ENCODE peak calls at places on chromosomes 2 and 18, in five cellular contexts. P is IMR-90, W is HepG2, E is H1, B is K562. Z is an unnamed sample.

GRCh38 chr2:100262043-100262442 is 60.3 kb downstream of the LONRF2 start:
- DNase-seq in P (no peak), W (no peak), E (no peak), B (no peak), Z (no peak)

GRCh38 chr2:26569216-26570082 is 71.7 kb downstream of the CIB4 start:
- DNase-seq in P (no peak), W (no peak), E (no peak), B (no peak), Z (no peak)

GRCh38 chr2:53129851-53130250 is 637.8 kb upstream of the CHAC2 start:
- DNase-seq in P (peak), W (no peak), E (no peak), B (no peak), Z (no peak)

GRCh38 chr2:59655809-59656208 is 897.6 kb downstream of the BCL11A start:
- DNase-seq in P (no peak), W (no peak), E (no peak), B (no peak), Z (no peak)

GRCh38 chr2:46010925-46011490 is 286.2 kb upstream of the EPAS1 start:
- DNase-seq in P (peak), W (peak), E (no peak), B (peak), Z (peak)

GRCh38 chr2:3222636-3223035 is 155.0 kb downstream of the EIPR1 start:
- DNase-seq in P (no peak), W (no peak), E (no peak), B (no peak), Z (peak)

GRCh38 chr2:61328707-61329251 is 142.1 kb downstream of the USP34 start:
- DNase-seq in P (peak), W (no peak), E (no peak), B (no peak), Z (no peak)

GRCh38 chr2:100773538-100773937 is 46.4 kb upstream of the NPAS2 start:
- DNase-seq in P (no peak), W (no peak), E (no peak), B (no peak), Z (no peak)

GRCh38 chr2:214069254-214069653 is 341.6 kb upstream of the VWC2L start:
- DNase-seq in P (peak), W (peak), E (no peak), B (no peak), Z (peak)

GRCh38 chr2:6310186-6310909 is 555.4 kb downstream of the CMPK2 start:
- DNase-seq in P (no peak), W (no peak), E (no peak), B (no peak), Z (no peak)

GRCh38 chr18:5417342-5417741 is 121.8 kb upstream of the ZBTB14 start:
- DNase-seq in P (peak), W (no peak), E (no peak), B (no peak), Z (no peak)

GRCh38 chr2:118696786-118697465 is 150.5 kb downstream of the EN1 start:
- DNase-seq in P (peak), W (no peak), E (no peak), B (no peak), Z (no peak)

GRCh38 chr2:134988994-134989605 is 58.1 kb downstream of the MAP3K19 start:
- DNase-seq in P (peak), W (peak), E (no peak), B (peak), Z (peak)

GRCh38 chr2:191376981-191377629 is 131.9 kb downstream of the MYO1B start:
- DNase-seq in P (peak), W (peak), E (no peak), B (peak), Z (peak)

GRCh38 chr2:128362889-128363228 is 44.2 kb upstream of the HS6ST1 start:
- DNase-seq in P (peak), W (no peak), E (peak), B (no peak), Z (no peak)

GRCh38 chr2:105674859-105675541 is 69.7 kb upstream of the NCK2 start:
- DNase-seq in P (no peak), W (no peak), E (no peak), B (no peak), Z (no peak)

GRCh38 chr2:97792416-97792815 is 79.0 kb downstream of the ZAP70 start:
- DNase-seq in P (no peak), W (no peak), E (no peak), B (no peak), Z (no peak)

GRCh38 chr2:19435815-19436214 is 77.4 kb upstream of the OSR1 start:
- DNase-seq in P (no peak), W (no peak), E (no peak), B (no peak), Z (no peak)

GRCh38 chr2:101699939-101700442 is 2.5 kb downstream of the MAP4K4 start:
- DNase-seq in P (peak), W (peak), E (no peak), B (no peak), Z (peak)

GRCh38 chr2:173076557-173077345 is 1.1 kb downstream of the MAP3K20 start:
- DNase-seq in P (peak), W (no peak), E (no peak), B (peak), Z (peak)

DNA sequence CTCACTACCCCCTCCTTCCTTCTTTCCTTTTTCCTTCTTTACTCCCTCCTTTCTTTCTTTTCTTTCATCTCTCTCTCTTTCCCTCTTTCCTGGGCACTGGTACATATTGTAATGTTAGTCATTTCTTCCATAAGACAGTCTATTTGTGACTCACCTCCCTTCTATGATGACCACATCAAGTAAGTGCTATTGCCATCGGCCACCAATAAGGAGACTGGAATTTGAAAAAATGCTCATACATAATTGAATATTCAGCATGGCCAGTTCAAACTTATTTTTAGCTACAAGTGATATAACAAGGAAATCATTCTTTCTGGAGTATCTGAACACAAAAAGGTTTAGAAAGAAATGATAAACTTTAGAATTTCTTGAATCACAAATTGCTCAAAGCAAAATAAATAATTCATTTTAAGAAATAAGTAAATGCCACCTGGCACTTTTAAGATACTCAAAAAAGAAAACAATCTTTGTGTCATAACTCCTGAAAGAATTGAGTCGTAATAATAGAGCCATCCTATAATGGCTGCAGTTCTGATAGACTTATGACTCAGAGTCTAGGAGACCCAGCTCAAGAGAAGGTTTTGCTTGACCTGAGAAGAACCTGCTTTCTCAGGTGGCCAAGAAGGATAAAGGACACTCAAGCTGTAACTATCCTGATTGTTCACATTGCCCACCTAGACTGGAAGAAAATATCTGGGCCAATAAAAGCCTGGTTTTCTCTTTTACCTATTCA is 51.6 kb upstream of the CCBE1 start:
- DNase-seq in P (peak), W (no peak), E (no peak), B (no peak), Z (no peak)
- TF ChIP-seq MAFK in P (no peak), W (no peak), E (no peak), B (no peak), Z (no peak)

DNA sequence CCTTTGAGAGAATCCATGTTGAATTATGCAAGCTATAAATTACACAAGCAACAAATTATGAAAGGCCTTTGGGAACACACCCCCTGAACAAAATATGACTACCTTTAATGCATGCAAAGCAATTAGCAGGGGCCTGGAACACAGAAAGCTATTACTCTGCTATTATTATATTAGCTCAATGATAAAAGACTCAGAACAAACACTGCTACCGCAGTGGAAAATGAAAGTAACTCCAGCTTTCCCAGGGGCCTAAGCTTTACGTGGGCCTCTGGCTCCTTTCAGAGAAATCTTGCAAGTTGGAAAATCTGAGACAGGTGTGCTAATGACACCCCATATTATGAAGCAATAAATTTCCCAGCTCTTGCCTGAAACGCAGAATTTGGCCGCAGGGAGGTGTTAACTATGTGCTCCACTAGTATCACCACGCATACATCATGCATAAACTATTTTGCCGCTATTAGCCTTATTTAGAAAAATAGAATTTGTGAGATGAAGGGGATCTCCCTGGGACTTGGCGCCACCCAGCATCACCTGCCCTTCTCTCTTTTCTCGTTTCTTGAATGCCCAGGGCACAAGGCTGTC is 321.6 kb upstream of the LYPD1 start:
- DNase-seq in P (no peak), W (no peak), E (no peak), B (no peak), Z (no peak)
- TF ChIP-seq MAFK in P (no peak), W (no peak), E (no peak), B (no peak), Z (no peak)

DNA sequence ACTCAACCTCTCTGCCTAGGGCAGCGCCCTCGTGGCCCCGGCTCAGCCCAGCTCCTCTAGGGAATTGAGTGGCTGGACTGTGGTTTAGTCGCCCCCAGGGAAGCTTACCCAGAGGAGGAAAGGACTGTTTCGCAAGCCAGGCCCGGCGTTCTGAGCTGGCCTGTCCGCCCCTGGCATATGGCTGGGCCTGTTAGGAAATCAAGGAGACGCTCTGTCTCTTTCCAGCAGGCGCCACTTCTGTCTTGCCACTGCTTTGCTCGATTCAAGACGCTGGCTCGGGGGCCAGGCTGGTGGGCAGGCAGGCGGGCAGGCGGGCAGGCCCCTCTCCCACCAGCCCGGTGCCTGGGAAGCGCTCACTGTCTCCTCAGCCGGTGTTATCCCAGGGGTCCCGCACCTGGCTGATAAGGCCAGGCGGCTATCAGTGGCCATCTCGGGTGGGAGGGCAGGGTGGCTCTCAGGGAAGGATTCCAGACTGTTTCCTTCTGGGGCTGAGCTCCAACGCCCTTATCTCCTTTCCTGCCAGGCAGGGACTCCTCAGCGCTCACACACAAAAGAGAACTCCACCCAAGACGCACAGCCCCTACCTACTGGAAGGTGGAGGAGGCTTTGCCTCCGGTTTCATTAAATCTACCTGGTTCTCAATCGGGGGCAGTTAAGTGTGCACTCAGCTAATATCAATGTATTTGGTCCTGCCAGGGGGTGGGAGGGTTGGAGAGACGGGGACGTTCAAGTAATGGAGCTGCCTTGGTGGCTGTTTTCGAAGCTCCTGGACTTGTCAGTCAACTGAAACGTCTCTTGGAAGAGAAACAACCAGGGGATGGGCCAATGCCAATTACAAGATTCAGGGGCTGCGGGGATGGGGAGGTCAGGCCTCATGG is 109.1 kb downstream of the SMAD7 start:
- DNase-seq in P (peak), W (peak), E (no peak), B (peak), Z (no peak)
- TF ChIP-seq MAFK in P (no peak), W (no peak), E (no peak), B (no peak), Z (no peak)

GRCh38 chr2:88074854-88075292 is 7.2 kb downstream of the SMYD1 start:
- DNase-seq in P (peak), W (no peak), E (no peak), B (no peak), Z (no peak)
- TF ChIP-seq MAFK in P (no peak), W (no peak), E (no peak), B (no peak), Z (no peak)